ENCODE peak calls at places on chromosomes 12 and 14, in ten cellular contexts. U, Z, A, M, E, D, F, I, G and T are unnamed samples.

GRCh38 chr12:115312901-115313300 is 628.9 kb upstream of the TBX3 start:
- DNase-seq in U (no peak), Z (no peak), A (peak; percentile 32), M (no peak), E (no peak), D (no peak), F (no peak), I (no peak), G (no peak), T (no peak)

GRCh38 chr12:40225337-40225983 is 663 bp downstream of the LRRK2 start:
- DNase-seq in U (no peak), Z (no peak), A (no peak), M (no peak), E (no peak), D (no peak), F (no peak), I (no peak), G (no peak), T (no peak)

GRCh38 chr14:97158102-97158501 is 360.9 kb downstream of the VRK1 start:
- DNase-seq in U (no peak), Z (no peak), A (no peak), M (no peak), E (no peak), D (no peak), F (no peak), I (no peak), G (no peak), T (no peak)

GRCh38 chr14:92938235-92938875 is 15.4 kb downstream of the CHGA start:
- DNase-seq in U (no peak), Z (no peak), A (no peak), M (no peak), E (no peak), D (no peak), F (no peak), I (peak; percentile 44), G (no peak), T (no peak)

GRCh38 chr14:83909507-83909906 is 1620.4 kb upstream of the FLRT2 start:
- DNase-seq in U (no peak), Z (no peak), A (no peak), M (no peak), E (no peak), D (no peak), F (peak; percentile 1), I (no peak), G (no peak), T (no peak)

GRCh38 chr14:39827901-39828655 is 395.8 kb upstream of the FBXO33 start:
- DNase-seq in U (no peak), Z (no peak), A (no peak), M (no peak), E (no peak), D (no peak), F (no peak), I (no peak), G (no peak), T (no peak)

GRCh38 chr12:85877459-85877858 is 3.4 kb downstream of the NTS start:
- DNase-seq in U (no peak), Z (no peak), A (no peak), M (no peak), E (no peak), D (no peak), F (no peak), I (no peak), G (no peak), T (no peak)

GRCh38 chr14:90577661-90578282 is 180.9 kb downstream of the CALM1 start:
- DNase-seq in U (peak; percentile 73), Z (no peak), A (no peak), M (no peak), E (peak; percentile 58), D (peak; percentile 83), F (no peak), I (no peak), G (no peak), T (no peak)